ENCODE peak calls at places on chromosome 10, in ten cellular contexts. G, H, D, P, F, X, J, L, R and C are unnamed samples.
A peak's percentile ranks its signal among the peaks of the same experiment; 100 is the strongest.

GRCh38 chr10:96107623-96108038 is 22.5 kb upstream of the ZNF518A start:
- DNase-seq in X (no peak), F (no peak), H (no peak), D (no peak), L (no peak), P (no peak), J (no peak), R (no peak), G (no peak), C (no peak)

GRCh38 chr10:73771722-73772279 is 10.0 kb upstream of the CHCHD1 start:
- DNase-seq in P (peak; percentile 98), F (peak; percentile 42), D (no peak), X (no peak), J (peak; percentile 90), L (peak; percentile 82), G (peak; percentile 90), H (peak; percentile 85), R (no peak), C (peak; percentile 87)

GRCh38 chr10:71390435-71390820 is 6.3 kb upstream of the CDH23 start:
- DNase-seq in H (no peak), D (no peak), R (peak; percentile 41), L (no peak), J (peak; percentile 11), X (no peak), F (no peak), P (no peak), G (no peak), C (no peak)

GRCh38 chr10:68734349-68734748 is 13.3 kb downstream of the CCAR1 start:
- DNase-seq in J (no peak), P (no peak), D (no peak), R (no peak), L (no peak), X (no peak), G (no peak), F (no peak), H (no peak), C (no peak)

GRCh38 chr10:82768040-82768439 is 893.0 kb downstream of the NRG3 start:
- DNase-seq in G (no peak), D (no peak), L (no peak), J (no peak), X (no peak), R (no peak), F (no peak), P (no peak), H (no peak), C (no peak)

GRCh38 chr10:89789188-89789587 is 87.8 kb downstream of the KIF20B start:
- DNase-seq in D (no peak), L (no peak), X (no peak), G (no peak), R (no peak), P (no peak), F (no peak), J (no peak), H (no peak), C (no peak)

GRCh38 chr10:72275351-72276012 is 1.8 kb downstream of the DDIT4 start:
- DNase-seq in R (no peak), H (no peak), F (peak; percentile 58), D (no peak), L (no peak), X (no peak), J (peak; percentile 56), P (peak; percentile 77), G (no peak), C (peak; percentile 46)

GRCh38 chr10:54833029-54833428 is 32.0 kb upstream of the PCDH15 start:
- DNase-seq in D (no peak), G (no peak), H (no peak), J (no peak), R (no peak), X (no peak), P (no peak), L (no peak), F (no peak), C (no peak)

GRCh38 chr10:23780331-23780730 is 341.5 kb downstream of the OTUD1 start:
- DNase-seq in H (no peak), F (no peak), P (no peak), X (no peak), R (no peak), L (no peak), G (no peak), D (no peak), J (no peak), C (no peak)

GRCh38 chr10:48836605-48837004 is 103.0 kb downstream of the LRRC18 start:
- DNase-seq in H (no peak), P (no peak), J (no peak), R (no peak), X (no peak), D (no peak), L (no peak), F (no peak), G (no peak), C (no peak)

GRCh38 chr10:70588852-70589570 is 13.5 kb downstream of the PRF1 start:
- DNase-seq in L (no peak), R (no peak), G (no peak), X (no peak), F (no peak), H (peak; percentile 8), P (no peak), D (no peak), J (peak; percentile 2), C (no peak)

GRCh38 chr10:80324086-80324485 is 32.5 kb downstream of the DYDC1 start:
- DNase-seq in H (no peak), D (no peak), L (no peak), F (no peak), P (no peak), X (no peak), J (no peak), G (no peak), R (no peak), C (no peak)

DNA sequence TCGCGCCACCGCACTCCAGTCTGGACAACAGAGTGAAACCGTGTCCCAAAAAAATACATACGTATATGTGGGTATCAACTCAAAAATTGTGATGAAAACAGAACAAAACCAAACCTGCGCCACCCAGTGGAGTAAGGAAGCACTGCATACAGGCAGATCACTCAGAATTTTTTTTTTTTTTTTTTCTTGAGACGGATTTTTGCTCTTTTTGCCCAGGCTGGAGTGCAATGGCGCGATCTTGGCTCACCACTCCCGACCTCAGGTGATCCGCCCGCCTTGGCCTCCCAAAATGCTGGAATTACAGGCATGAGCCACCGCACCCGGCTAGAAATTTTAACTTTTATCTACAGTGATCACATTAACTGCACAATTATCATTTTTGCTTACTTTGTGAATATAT is 9.1 kb upstream of the TMEM236 start:
- DNase-seq in F (peak; percentile 56), R (peak; percentile 49), H (peak; percentile 58), D (peak; percentile 77), J (peak; percentile 69), X (no peak), G (peak; percentile 50), L (peak; percentile 79), P (no peak), C (peak; percentile 66)
- TF ChIP-seq EP300 in F (no peak), R (no peak), H (no peak), D (no peak), J (no peak), X (no peak), G (no peak), L (no peak), P (no peak), C (no peak)

DNA sequence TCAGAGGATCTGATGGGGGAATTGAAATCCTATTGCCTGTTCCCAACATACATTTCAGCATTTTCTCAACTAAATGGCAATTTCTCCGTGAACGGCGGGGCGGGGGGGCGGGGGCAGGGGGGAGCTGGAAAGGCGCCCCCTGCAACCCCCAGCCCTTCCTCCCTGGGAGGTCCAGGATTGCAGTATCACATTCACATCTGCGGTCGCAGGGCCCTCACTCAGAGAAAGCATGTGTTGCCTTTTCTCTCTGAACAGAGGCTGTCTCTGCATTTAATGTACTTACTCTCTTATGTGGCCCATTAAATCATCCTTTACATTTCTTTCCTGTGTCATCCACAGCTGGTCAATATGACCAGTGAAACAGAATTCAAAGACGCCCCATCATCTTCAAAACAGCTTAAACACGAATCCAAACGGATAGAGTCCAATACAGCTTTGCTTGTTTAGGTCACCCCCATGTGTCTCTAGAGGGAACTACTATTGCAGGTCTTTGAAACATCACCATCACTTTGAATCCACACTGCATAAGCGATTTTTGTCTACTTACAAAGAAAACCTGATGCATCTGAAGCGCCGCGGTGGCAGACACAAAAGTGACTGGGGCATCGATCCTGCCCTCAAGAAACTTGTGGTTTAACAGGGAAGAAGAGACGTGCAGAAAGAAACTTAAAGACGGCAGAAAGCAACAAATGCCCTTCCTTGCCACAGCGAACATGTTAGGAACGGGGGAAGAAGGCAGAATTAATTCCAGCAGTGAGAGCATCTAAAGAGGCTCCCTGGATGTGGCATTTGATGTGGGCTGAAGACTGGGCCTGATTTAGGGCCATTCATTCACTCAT is 17.0 kb upstream of the ECHDC3 start:
- DNase-seq in J (no peak), H (no peak), G (peak; percentile 71), X (peak; percentile 60), R (peak; percentile 78), P (no peak), L (peak; percentile 40), F (peak; percentile 45), D (no peak), C (no peak)
- TF ChIP-seq CTCF in J (peak; percentile 73), H (peak; percentile 65), G (peak; percentile 67), X (peak; percentile 81), R (peak; percentile 80), P (peak; percentile 55), L (peak; percentile 80), F (peak; percentile 78), D (peak; percentile 29), C (peak; percentile 63)

DNA sequence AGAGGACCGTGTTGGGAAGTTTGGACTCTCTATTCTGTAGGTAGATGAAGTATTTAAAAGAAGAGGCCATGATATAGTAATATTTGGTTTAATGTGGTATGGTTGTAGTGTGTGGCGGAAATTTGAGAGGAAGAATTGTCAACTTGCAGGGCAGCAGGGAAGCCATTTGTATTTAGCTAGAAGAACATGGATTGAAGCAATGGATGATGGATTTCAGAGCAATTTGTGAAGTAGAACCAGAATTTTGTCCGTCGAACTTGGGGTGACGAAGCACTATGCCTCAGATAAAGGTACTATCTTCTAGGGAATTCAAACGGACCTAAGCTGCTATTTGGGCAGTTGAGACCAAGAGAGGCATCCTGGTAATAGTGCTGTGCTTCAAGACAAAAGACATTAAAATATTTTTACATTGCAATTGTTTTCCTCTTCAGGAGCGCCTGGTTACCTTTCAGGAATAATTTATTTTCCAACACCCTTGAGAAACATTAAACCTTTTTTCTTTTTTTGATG is 615 bp upstream of the WBP1L start:
- DNase-seq in X (peak; percentile 12), R (no peak), J (no peak), H (no peak), L (no peak), D (no peak), F (no peak), G (no peak), P (no peak), C (no peak)
- TF ChIP-seq EP300 in X (no peak), R (no peak), J (no peak), H (no peak), L (no peak), D (no peak), F (no peak), G (no peak), P (no peak), C (no peak)

DNA sequence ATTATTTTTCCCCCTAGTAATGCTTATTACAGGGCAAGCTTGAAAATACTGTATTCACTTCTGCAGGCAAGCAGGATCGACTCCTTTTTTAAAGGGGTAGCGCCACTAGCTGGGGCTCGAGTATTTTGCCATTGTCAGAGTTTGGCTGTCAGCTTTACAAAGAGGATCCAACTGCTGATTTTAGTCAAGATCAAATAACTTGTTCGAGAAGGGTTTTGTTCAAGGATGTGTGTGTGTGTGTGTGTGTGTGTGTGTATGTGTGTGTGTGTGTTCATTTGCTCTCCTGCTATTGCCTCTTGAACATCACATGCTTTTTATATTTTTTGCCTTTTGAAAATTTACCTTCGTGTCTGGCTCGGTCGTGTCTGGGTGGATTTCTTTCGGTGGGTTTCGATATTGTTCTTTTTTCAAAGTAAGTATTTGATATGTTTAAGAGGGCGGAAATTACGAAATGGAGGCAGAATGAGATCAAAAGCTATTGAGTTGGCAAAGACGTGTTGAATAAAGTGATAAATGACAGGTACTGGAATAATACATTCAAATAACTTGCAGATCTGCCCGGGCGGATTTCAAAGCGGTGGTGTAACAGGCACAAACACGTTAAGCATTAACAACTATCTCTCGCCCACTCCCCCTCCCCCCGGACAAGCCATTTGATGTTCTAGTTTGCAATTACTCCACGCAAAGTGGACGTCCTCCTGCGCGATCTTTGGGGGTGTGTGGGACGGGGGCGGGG is 1.1 kb downstream of the ARID5B start:
- DNase-seq in H (peak; percentile 47), X (no peak), J (peak; percentile 54), L (peak; percentile 52), R (peak; percentile 62), P (no peak), D (peak; percentile 89), F (peak; percentile 40), G (peak; percentile 26), C (peak; percentile 64)
- TF ChIP-seq CTCF in H (no peak), X (peak; percentile 7), J (no peak), L (no peak), R (peak; percentile 49), P (no peak), D (no peak), F (peak; percentile 36), G (no peak), C (no peak)